ENCODE peak calls at places on chromosome 13, in seven cellular contexts. S is NCI-H510A; L is DMS153; A is stimulated activated CD8-positive, alpha-beta memory T cell treated with anti-CD3 and anti-CD28 coated beads, Interleukin-4, amount 100 ng/mL, for 4 hours; V is activated naive CD4-positive, alpha-beta T cell treated with Interleukin-2 at 50 U/mL for 16 hours; D is KG1; J is effector memory CD8-positive, alpha-beta T cell. U is an unnamed sample.

GRCh38 chr13:113741101-113741731 is 17.8 kb upstream of the TMEM255B start:
- DNase-seq in J (no peak), D (peak), L (no peak), V (no peak), A (no peak), S (no peak), U (no peak)

GRCh38 chr13:66210677-66211076 is 1019.5 kb downstream of the PCDH9 start:
- DNase-seq in D (no peak), A (no peak), J (no peak), S (no peak), V (no peak), L (no peak), U (no peak)

GRCh38 chr13:98912846-98913245 is 65.0 kb downstream of the DOCK9 start:
- DNase-seq in V (no peak), S (no peak), D (no peak), L (no peak), A (no peak), J (no peak), U (no peak)

GRCh38 chr13:108195146-108195545 is 20.2 kb downstream of the LIG4 start:
- DNase-seq in S (no peak), L (no peak), J (no peak), V (no peak), D (no peak), A (no peak), U (no peak)

GRCh38 chr13:48801255-48801654 is 147.5 kb downstream of the CYSLTR2 start:
- DNase-seq in V (no peak), J (no peak), S (no peak), L (no peak), D (no peak), A (no peak), U (no peak)

GRCh38 chr13:77872995-77873394 is 45.6 kb downstream of the EDNRB start:
- DNase-seq in L (no peak), J (no peak), V (no peak), S (no peak), D (no peak), A (no peak), U (no peak)

GRCh38 chr13:35518337-35518736 is 41.8 kb upstream of the MAB21L1 start:
- DNase-seq in D (no peak), L (no peak), V (no peak), A (no peak), S (no peak), J (no peak), U (no peak)

GRCh38 chr13:99164226-99164625 is 36.4 kb upstream of the UBAC2 start:
- DNase-seq in D (no peak), S (no peak), V (no peak), J (no peak), L (no peak), A (no peak), U (no peak)

GRCh38 chr13:37040789-37041188 is 18.7 kb downstream of the SUPT20H start:
- DNase-seq in D (no peak), A (no peak), V (no peak), S (no peak), J (no peak), L (no peak), U (no peak)

GRCh38 chr13:30750036-30750435 is 14.7 kb downstream of the ALOX5AP start:
- DNase-seq in A (no peak), J (no peak), S (no peak), L (no peak), V (no peak), D (no peak), U (no peak)

GRCh38 chr13:62294210-62294609 is 878.6 kb upstream of the PCDH20 start:
- DNase-seq in D (no peak), S (no peak), A (no peak), V (no peak), J (no peak), L (no peak), U (no peak)

GRCh38 chr13:66635526-66635925 is 594.6 kb downstream of the PCDH9 start:
- DNase-seq in L (no peak), A (no peak), D (no peak), S (no peak), V (no peak), J (no peak), U (no peak)

GRCh38 chr13:50513528-50513863 is 330.0 kb downstream of the DLEU7 start:
- DNase-seq in D (no peak), J (no peak), A (no peak), V (no peak), S (no peak), L (no peak), U (no peak)

GRCh38 chr13:95239293-95239692 is 62.0 kb downstream of the ABCC4 start:
- DNase-seq in J (no peak), L (no peak), A (no peak), D (no peak), V (no peak), S (no peak), U (no peak)

GRCh38 chr13:30880756-30881155 is 25.3 kb upstream of the MEDAG start:
- DNase-seq in J (no peak), S (no peak), D (no peak), L (no peak), A (no peak), V (no peak), U (no peak)

GRCh38 chr13:79799049-79799448 is 318.1 kb downstream of the NDFIP2 start:
- DNase-seq in S (no peak), A (no peak), L (no peak), V (no peak), J (no peak), D (no peak), U (no peak)

GRCh38 chr13:21164631-21165030 is 11.7 kb downstream of the SKA3 start:
- DNase-seq in A (no peak), L (no peak), V (no peak), S (no peak), J (no peak), D (no peak), U (no peak)

GRCh38 chr13:102872131-102872530 is 26.3 kb downstream of the ERCC5 start:
- DNase-seq in D (no peak), J (no peak), A (no peak), V (no peak), S (no peak), L (no peak), U (no peak)

GRCh38 chr13:35164324-35164932 is 222.4 kb downstream of the NBEA start:
- DNase-seq in V (no peak), A (no peak), D (peak), L (peak), J (no peak), S (no peak), U (no peak)

GRCh38 chr13:24323036-24323738 is 13.8 kb downstream of the C1QTNF9 start:
- DNase-seq in L (no peak), V (no peak), A (no peak), J (no peak), D (no peak), S (no peak), U (no peak)

GRCh38 chr13:23458972-23459371 is 25.5 kb upstream of the SACS start:
- DNase-seq in D (no peak), L (no peak), A (no peak), V (no peak), J (no peak), S (no peak), U (no peak)

GRCh38 chr13:82118589-82118988 is 1763.7 kb downstream of the SLITRK1 start:
- DNase-seq in S (no peak), L (no peak), V (no peak), J (no peak), A (no peak), D (no peak), U (no peak)

GRCh38 chr13:46354143-46355087 is 32.6 kb downstream of the RUBCNL start:
- DNase-seq in J (no peak), S (no peak), D (peak), V (peak), A (no peak), L (no peak), U (no peak)

U was measured in ELF-1.